ENCODE peak calls at places on chromosomes 6 and 20, in four cellular contexts. T, S, H and D are unnamed samples.

GRCh38 chr6:42367353-42368011 is 84.2 kb downstream of the TRERF1 start:
- DNase-seq in T (no peak), S (no peak), H (no peak), D (no peak)

GRCh38 chr6:11270030-11271027 is 37.9 kb upstream of the NEDD9 start:
- DNase-seq in T (no peak), S (peak; percentile 44), H (peak; percentile 72), D (peak; percentile 66)

GRCh38 chr6:165767228-165767627 is 104.2 kb upstream of the PDE10A start:
- DNase-seq in T (no peak), S (no peak), H (no peak), D (no peak)

GRCh38 chr6:3329491-3330051 is 70.8 kb downstream of the PSMG4 start:
- DNase-seq in T (no peak), S (no peak), H (no peak), D (no peak)

GRCh38 chr6:88704980-88705379 is 258.4 kb downstream of the RNGTT start:
- DNase-seq in T (no peak), S (no peak), H (no peak), D (no peak)

GRCh38 chr20:56343861-56344381 is 14.9 kb upstream of the FAM210B start:
- DNase-seq in T (no peak), S (peak; percentile 68), H (no peak), D (no peak)

GRCh38 chr20:43939762-43940121 is 25.1 kb downstream of the TOX2 start:
- DNase-seq in T (no peak), S (no peak), H (no peak), D (no peak)

GRCh38 chr6:44094403-44095242 is 32.6 kb downstream of the MRPL14 start:
- DNase-seq in T (no peak), S (no peak), H (peak; percentile 93), D (no peak)

GRCh38 chr6:63637865-63638445 is 2.4 kb downstream of the PHF3 start:
- DNase-seq in T (no peak), S (no peak), H (no peak), D (no peak)

GRCh38 chr6:113375950-113376846 is 480.9 kb upstream of the MARCKS start:
- DNase-seq in T (no peak), S (no peak), H (no peak), D (no peak)

GRCh38 chr20:8315639-8316573 is 183.8 kb downstream of the PLCB1 start:
- DNase-seq in T (no peak), S (no peak), H (peak; percentile 20), D (no peak)

GRCh38 chr6:20907486-20908071 is 373.3 kb downstream of the CDKAL1 start:
- DNase-seq in T (no peak), S (no peak), H (no peak), D (no peak)

GRCh38 chr6:125197795-125198269 is 44.3 kb downstream of the TPD52L1 start:
- DNase-seq in T (no peak), S (peak; percentile 96), H (no peak), D (peak; percentile 72)

GRCh38 chr6:1608976-1609661 is 596 bp upstream of the FOXC1 start:
- DNase-seq in T (no peak), S (no peak), H (no peak), D (no peak)

GRCh38 chr20:41339957-41340326 is 679 bp upstream of the LPIN3 start:
- DNase-seq in T (peak; percentile 86), S (peak; percentile 76), H (peak; percentile 81), D (peak; percentile 98)

GRCh38 chr20:1331101-1331500 is 2.2 kb upstream of the SDCBP2 start:
- DNase-seq in T (no peak), S (peak; percentile 11), H (no peak), D (peak; percentile 29)

GRCh38 chr6:81727876-81728517 is 24.5 kb downstream of the TENT5A start:
- DNase-seq in T (no peak), S (no peak), H (no peak), D (no peak)

DNA sequence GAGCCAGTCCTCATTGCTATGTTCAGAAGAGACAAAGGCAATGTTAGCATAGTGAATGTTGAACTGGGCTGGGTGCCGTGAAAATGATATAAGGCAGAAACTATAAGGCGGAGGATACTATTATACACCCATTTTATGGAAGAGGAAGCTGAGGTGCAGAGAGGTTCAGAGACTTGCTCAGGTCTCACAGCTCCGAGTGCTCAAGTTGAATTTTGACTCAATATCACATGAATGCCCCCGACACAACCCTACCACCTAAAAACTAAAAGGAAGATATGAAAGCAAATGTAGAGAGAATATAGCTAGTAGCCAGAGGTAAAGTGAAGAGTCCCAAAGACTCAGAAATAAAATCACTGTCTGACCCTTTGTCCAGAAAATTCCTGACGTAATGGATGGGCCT is 56.7 kb downstream of the PPP1R16B start:
- DNase-seq in T (no peak), S (no peak), H (no peak), D (no peak)
- H3K4me1 ChIP-seq in T (peaks cover 61% of the 10 kb centered on the region), S (no peaks in the 10 kb centered on the region), H (peaks cover 13% of the 10 kb centered on the region), D (peaks cover 53% of the 10 kb centered on the region)

GRCh38 chr6:31103136-31103535 is 9.2 kb downstream of the C6orf15 start:
- DNase-seq in T (no peak), S (no peak), H (no peak), D (no peak)
- H3K27ac ChIP-seq in T (no peak overlapping the region), S (no peak overlapping the region), H (no peak overlapping the region), D (no peak overlapping the region)

GRCh38 chr6:167941822-167942221 is 55.6 kb upstream of the KIF25 start:
- DNase-seq in T (no peak), S (no peak), H (no peak), D (no peak)
- H3K36me3 ChIP-seq in T (no peaks in the 10 kb centered on the region), S (peaks cover 21% of the 10 kb centered on the region), H (peaks cover 31% of the 10 kb centered on the region), D (no peaks in the 10 kb centered on the region)

DNA sequence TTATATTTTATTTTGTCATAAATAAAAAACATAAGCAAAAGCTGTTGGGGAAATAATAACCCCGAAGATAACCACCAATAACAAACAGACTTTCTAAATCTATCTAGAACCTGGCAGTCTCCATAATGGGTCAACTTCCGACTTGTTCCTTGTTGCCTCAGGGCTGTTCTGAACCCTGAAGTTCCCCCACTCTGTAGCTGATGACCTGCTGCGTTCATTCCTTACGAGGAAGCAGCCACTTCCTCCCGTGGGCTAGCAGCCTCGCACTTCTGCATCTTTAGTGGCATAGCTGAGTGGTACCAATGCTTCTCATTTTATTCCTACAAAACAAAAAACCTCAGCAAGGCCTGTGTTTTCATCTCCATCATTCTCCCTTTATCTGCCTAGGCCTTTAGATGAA is 103.0 kb downstream of the PLEKHG1 start:
- DNase-seq in T (no peak), S (peak; percentile 36), H (no peak), D (no peak)
- H3K4me1 ChIP-seq in T (no peaks in the 10 kb centered on the region), S (no peaks in the 10 kb centered on the region), H (no peaks in the 10 kb centered on the region), D (no peaks in the 10 kb centered on the region)

GRCh38 chr20:38338849-38339520 is 7.3 kb upstream of the LBP start:
- DNase-seq in T (no peak), S (no peak), H (no peak), D (peak; percentile 49)
- H3K27ac ChIP-seq in T (no peak overlapping the region), S (no peak overlapping the region), H (no peak overlapping the region), D (no peak overlapping the region)

GRCh38 chr6:30681696-30682180 is 4.7 kb downstream of the PPP1R18 start:
- DNase-seq in T (no peak), S (no peak), H (no peak), D (no peak)
- H3K36me3 ChIP-seq in T (peaks cover 20% of the 10 kb centered on the region), S (peaks cover 22% of the 10 kb centered on the region), H (no peaks in the 10 kb centered on the region), D (no peaks in the 10 kb centered on the region)

GRCh38 chr6:144340541-144341371 is 55.6 kb downstream of the UTRN start:
- DNase-seq in T (no peak), S (no peak), H (peak; percentile 86), D (no peak)
- H3K4me1 ChIP-seq in T (peaks cover 51% of the 10 kb centered on the region), S (peaks cover 29% of the 10 kb centered on the region), H (peaks cover 94% of the 10 kb centered on the region), D (peaks cover 32% of the 10 kb centered on the region)